ENCODE peak calls at places on chromosomes 13 and 19, in ten cellular contexts. F, X, T, J, O, I, W, S, Y and Z are unnamed samples.

GRCh38 chr13:44698076-44698475 is 121.9 kb upstream of the TSC22D1 start:
- DNase-seq in F (no peak), X (no peak), T (no peak), J (no peak), O (no peak), I (no peak), W (no peak), S (no peak), Y (no peak), Z (no peak)

GRCh38 chr13:112671359-112671758 is 18.5 kb upstream of the ATP11A start:
- DNase-seq in F (no peak), X (no peak), T (no peak), J (no peak), O (no peak), I (no peak), W (no peak), S (no peak), Y (no peak), Z (no peak)

GRCh38 chr13:51422484-51422883 is 30.4 kb downstream of the INTS6 start:
- DNase-seq in F (no peak), X (no peak), T (no peak), J (no peak), O (no peak), I (no peak), W (no peak), S (no peak), Y (no peak), Z (no peak)

GRCh38 chr13:40447857-40448256 is 218.6 kb downstream of the FOXO1 start:
- DNase-seq in F (no peak), X (no peak), T (no peak), J (no peak), O (no peak), I (no peak), W (no peak), S (no peak), Y (no peak), Z (no peak)

GRCh38 chr13:114279770-114280169 is 1.6 kb upstream of the UPF3A start:
- DNase-seq in F (no peak), X (no peak), T (no peak), J (no peak), O (no peak), I (no peak), W (no peak), S (peak; percentile 24), Y (no peak), Z (no peak)

GRCh38 chr13:33933810-33934209 is 115.9 kb downstream of the RFC3 start:
- DNase-seq in F (no peak), X (no peak), T (no peak), J (no peak), O (no peak), I (no peak), W (no peak), S (no peak), Y (no peak), Z (no peak)

GRCh38 chr19:35977446-35978222 is 17.4 kb upstream of the SDHAF1 start:
- DNase-seq in F (no peak), X (peak; percentile 53), T (no peak), J (no peak), O (no peak), I (peak; percentile 44), W (no peak), S (no peak), Y (peak; percentile 83), Z (peak; percentile 59)

GRCh38 chr19:3019211-3019854 is 9.7 kb downstream of the TLE2 start:
- DNase-seq in F (no peak), X (no peak), T (no peak), J (no peak), O (no peak), I (no peak), W (no peak), S (no peak), Y (no peak), Z (no peak)

GRCh38 chr19:15977690-15978089 is 28.9 kb downstream of the OR10H4 start:
- DNase-seq in F (no peak), X (no peak), T (no peak), J (no peak), O (no peak), I (no peak), W (no peak), S (no peak), Y (no peak), Z (no peak)

GRCh38 chr13:22176968-22177545 is 506.2 kb downstream of the FGF9 start:
- DNase-seq in F (no peak), X (no peak), T (no peak), J (no peak), O (no peak), I (no peak), W (no peak), S (no peak), Y (no peak), Z (no peak)

GRCh38 chr13:30149248-30149647 is 158.1 kb downstream of the KATNAL1 start:
- DNase-seq in F (no peak), X (no peak), T (no peak), J (no peak), O (no peak), I (no peak), W (no peak), S (no peak), Y (no peak), Z (no peak)

GRCh38 chr19:11479470-11480080 is 1.3 kb downstream of the ELAVL3 start:
- DNase-seq in F (no peak), X (no peak), T (no peak), J (peak; percentile 67), O (no peak), I (no peak), W (peak; percentile 38), S (no peak), Y (peak; percentile 97), Z (peak; percentile 98)

GRCh38 chr19:33492090-33492489 is 29.5 kb downstream of the PEPD start:
- DNase-seq in F (no peak), X (no peak), T (no peak), J (no peak), O (no peak), I (no peak), W (no peak), S (no peak), Y (no peak), Z (no peak)

GRCh38 chr13:73168993-73169401 is 110.2 kb downstream of the KLF5 start:
- DNase-seq in F (no peak), X (no peak), T (no peak), J (no peak), O (no peak), I (no peak), W (no peak), S (no peak), Y (peak; percentile 14), Z (no peak)

GRCh38 chr13:76597868-76598267 is 288.3 kb downstream of the KCTD12 start:
- DNase-seq in F (no peak), X (no peak), T (no peak), J (no peak), O (no peak), I (no peak), W (no peak), S (no peak), Y (no peak), Z (no peak)

GRCh38 chr13:102933076-102933922 is 87.5 kb downstream of the ERCC5 start:
- DNase-seq in F (no peak), X (no peak), T (no peak), J (peak; percentile 14), O (no peak), I (no peak), W (no peak), S (no peak), Y (no peak), Z (no peak)

GRCh38 chr19:4035582-4035981 is 28.0 kb downstream of the PIAS4 start:
- DNase-seq in F (no peak), X (no peak), T (no peak), J (no peak), O (no peak), I (no peak), W (no peak), S (no peak), Y (no peak), Z (no peak)

GRCh38 chr13:91240341-91240740 is 107.1 kb upstream of the MIR17HG start:
- DNase-seq in F (no peak), X (no peak), T (no peak), J (no peak), O (no peak), I (no peak), W (no peak), S (no peak), Y (no peak), Z (no peak)

GRCh38 chr19:29666634-29667389 is 1.6 kb downstream of the PLEKHF1 start:
- DNase-seq in F (peak; percentile 82), X (no peak), T (no peak), J (peak; percentile 82), O (no peak), I (no peak), W (peak; percentile 74), S (peak; percentile 29), Y (peak; percentile 56), Z (no peak)

GRCh38 chr13:40152145-40152544 is 496.7 kb downstream of the COG6 start:
- DNase-seq in F (no peak), X (peak; percentile 30), T (peak; percentile 19), J (no peak), O (no peak), I (no peak), W (no peak), S (no peak), Y (peak; percentile 25), Z (no peak)

GRCh38 chr19:7224995-7225394 is 69.2 kb downstream of the INSR start:
- DNase-seq in F (no peak), X (no peak), T (no peak), J (no peak), O (no peak), I (no peak), W (no peak), S (no peak), Y (no peak), Z (no peak)

GRCh38 chr13:82713681-82714405 is 1168.4 kb downstream of the SLITRK1 start:
- DNase-seq in F (no peak), X (no peak), T (no peak), J (no peak), O (no peak), I (no peak), W (no peak), S (no peak), Y (no peak), Z (no peak)

GRCh38 chr13:23699271-23699670 is 129.1 kb downstream of the TNFRSF19 start:
- DNase-seq in F (no peak), X (no peak), T (no peak), J (no peak), O (no peak), I (no peak), W (no peak), S (no peak), Y (no peak), Z (no peak)

GRCh38 chr13:91768746-91769145 is 370.3 kb downstream of the GPC5 start:
- DNase-seq in F (no peak), X (no peak), T (no peak), J (no peak), O (no peak), I (no peak), W (no peak), S (no peak), Y (no peak), Z (no peak)

GRCh38 chr19:11247391-11247790 is 8.0 kb downstream of the ANGPTL8 start:
- DNase-seq in F (peak; percentile 64), X (no peak), T (no peak), J (peak; percentile 4), O (no peak), I (no peak), W (peak; percentile 91), S (no peak), Y (no peak), Z (no peak)

GRCh38 chr13:19587635-19588300 is 26.4 kb upstream of the TPTE2 start:
- DNase-seq in F (no peak), X (peak; percentile 18), T (no peak), J (peak; percentile 19), O (peak; percentile 17), I (peak; percentile 24), W (no peak), S (peak; percentile 73), Y (no peak), Z (peak; percentile 45)

GRCh38 chr19:42301646-42302204 is at the start of gene PRR19:
- DNase-seq in F (no peak), X (no peak), T (no peak), J (peak; percentile 57), O (no peak), I (no peak), W (no peak), S (no peak), Y (peak; percentile 52), Z (no peak)

GRCh38 chr19:45211751-45212381 is 33.3 kb downstream of the BLOC1S3 start:
- DNase-seq in F (peak; percentile 77), X (no peak), T (no peak), J (no peak), O (no peak), I (no peak), W (peak; percentile 72), S (no peak), Y (no peak), Z (peak; percentile 27)